ENCODE peak calls at places on chromosomes 7 and 10, in four cellular contexts. A, V, J and D are unnamed samples.

GRCh38 chr10:17483079-17483478 is 28.7 kb upstream of the ST8SIA6 start:
- DNase-seq in J (no peak), V (no peak), A (no peak), D (no peak)

GRCh38 chr7:30650455-30650854 is 31.8 kb downstream of the CRHR2 start:
- DNase-seq in A (no peak), J (no peak), V (no peak), D (no peak)

GRCh38 chr7:151717415-151717814 is 159.5 kb downstream of the PRKAG2 start:
- DNase-seq in J (no peak), A (no peak), V (no peak), D (no peak)

GRCh38 chr7:105369944-105370343 is 18.8 kb downstream of the SRPK2 start:
- DNase-seq in A (no peak), V (no peak), J (no peak), D (no peak)

GRCh38 chr7:99002827-99003212 is 124.5 kb downstream of the TRRAP start:
- DNase-seq in A (no peak), V (no peak), J (no peak), D (no peak)

GRCh38 chr10:72340510-72340895 is 14.2 kb downstream of the DNAJB12 start:
- DNase-seq in V (no peak), A (peak; percentile 84), J (no peak), D (peak; percentile 90)

GRCh38 chr7:37031571-37032257 is 307.4 kb upstream of the AOAH start:
- DNase-seq in J (no peak), A (peak; percentile 35), V (peak; percentile 97), D (no peak)

GRCh38 chr7:79604841-79605240 is 151.4 kb upstream of the MAGI2 start:
- DNase-seq in A (no peak), J (no peak), V (no peak), D (no peak)

GRCh38 chr10:61993676-61994401 is 92.3 kb downstream of the ARID5B start:
- DNase-seq in V (no peak), J (no peak), A (no peak), D (no peak)

GRCh38 chr10:78515037-78515872 is 481.6 kb downstream of the RPS24 start:
- DNase-seq in A (no peak), J (no peak), V (no peak), D (no peak)
- TF ChIP-seq TCF7 in A (no peak), J (no peak), V (no peak), D (no peak)

GRCh38 chr7:44151679-44152355 is 10.7 kb upstream of the MYL7 start:
- DNase-seq in V (no peak), J (no peak), A (no peak), D (peak; percentile 8)
- TF ChIP-seq NR2C2 in V (no peak), J (no peak), A (no peak), D (no peak)

GRCh38 chr10:20623561-20623960 is 273.6 kb downstream of the NEBL start:
- DNase-seq in J (no peak), V (no peak), A (no peak), D (no peak)

GRCh38 chr10:20624642-20625041 is 272.5 kb downstream of the NEBL start:
- DNase-seq in V (no peak), J (no peak), A (no peak), D (no peak)

GRCh38 chr10:20627085-20627484 is 270.0 kb downstream of the NEBL start:
- DNase-seq in J (no peak), A (no peak), V (no peak), D (no peak)

GRCh38 chr10:20625868-20626267 is 271.2 kb downstream of the NEBL start:
- DNase-seq in J (no peak), V (no peak), A (no peak), D (no peak)

DNA sequence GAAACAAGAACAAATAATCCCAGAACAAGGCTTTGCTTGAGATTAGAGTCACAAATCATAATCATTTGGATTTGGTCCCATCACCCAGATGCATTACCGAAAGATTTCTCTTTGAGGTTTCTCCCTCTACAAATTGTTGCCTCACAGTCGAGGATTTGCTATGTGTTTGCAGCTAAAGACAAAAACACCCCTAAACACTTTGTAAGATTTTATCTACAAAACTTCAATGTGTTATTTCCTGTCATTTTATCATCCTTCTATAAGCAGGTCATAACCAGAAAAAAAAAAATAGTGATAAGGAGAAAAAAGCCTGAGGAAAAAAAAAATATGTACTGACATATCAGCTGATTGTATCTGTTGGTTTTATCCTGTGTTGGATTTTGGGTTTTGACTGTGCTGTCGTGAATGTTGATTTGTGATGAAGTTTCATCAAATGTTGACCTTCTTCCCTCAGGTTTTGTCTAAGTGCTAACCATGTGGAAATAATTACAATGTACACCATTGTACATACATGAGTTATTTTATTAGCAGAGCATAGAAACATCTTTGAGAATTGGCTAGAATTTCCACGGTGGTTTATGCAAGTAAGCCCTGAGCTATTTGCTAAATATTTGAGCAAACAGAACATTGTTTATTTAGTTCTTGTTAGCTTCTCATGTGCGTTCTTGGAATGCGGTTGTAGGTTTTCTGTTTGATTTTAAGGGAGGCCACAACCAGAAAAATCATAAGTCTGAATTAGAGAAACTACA is 274.4 kb downstream of the NEBL start:
- DNase-seq in A (no peak), J (no peak), V (peak; percentile 6), D (no peak)
- TF ChIP-seq TCF7 in A (no peak), J (no peak), V (no peak), D (no peak)

GRCh38 chr7:134932707-134933370 is 53.5 kb upstream of the AGBL3 start:
- DNase-seq in J (peak; percentile 23), A (no peak), V (no peak), D (no peak)
- TF ChIP-seq NR2C2 in J (no peak), A (no peak), V (no peak), D (no peak)

GRCh38 chr7:16764942-16765341 is 11.4 kb downstream of the TSPAN13 start:
- DNase-seq in J (no peak), V (no peak), A (no peak), D (no peak)

GRCh38 chr7:16770657-16771329 is 17.2 kb downstream of the TSPAN13 start:
- DNase-seq in J (no peak), V (no peak), A (no peak), D (no peak)

GRCh38 chr7:16762177-16762576 is 8.6 kb downstream of the TSPAN13 start:
- DNase-seq in A (no peak), V (no peak), J (no peak), D (no peak)

GRCh38 chr7:16759840-16760239 is 6.3 kb downstream of the TSPAN13 start:
- DNase-seq in V (no peak), A (no peak), J (no peak), D (no peak)

GRCh38 chr7:16765436-16765859 is 11.9 kb downstream of the TSPAN13 start:
- DNase-seq in V (no peak), A (no peak), J (no peak), D (no peak)
- TF ChIP-seq TCF7 in V (no peak), A (no peak), J (no peak), D (no peak)

GRCh38 chr10:79347894-79348639 is 798 bp downstream of the PPIF start:
- DNase-seq in J (no peak), A (peak; percentile 89), V (peak; percentile 45), D (peak; percentile 46)
- TF ChIP-seq NR2C2 in J (no peak), A (peak; percentile 45), V (no peak), D (no peak)

GRCh38 chr7:134541-134940 is 57.8 kb upstream of the FAM20C start:
- DNase-seq in V (no peak), J (no peak), A (no peak), D (no peak)
- TF ChIP-seq TCF7 in V (no peak), J (no peak), A (no peak), D (no peak)